ENCODE peak calls at places on chromosomes 6 and 20, in six cellular contexts. C, G, H, O, I and F are unnamed samples.

GRCh38 chr6:27375613-27376079 is 12.9 kb upstream of the ZNF391 start:
- DNase-seq in C (no peak), G (no peak), H (no peak), O (peak; percentile 9), I (no peak), F (no peak)

GRCh38 chr20:19806806-19807691 is 49.0 kb downstream of the RIN2 start:
- DNase-seq in C (no peak), G (no peak), H (no peak), O (peak; percentile 72), I (peak; percentile 44), F (no peak)

GRCh38 chr6:169450097-169450496 is 196.5 kb upstream of the THBS2 start:
- DNase-seq in C (no peak), G (no peak), H (no peak), O (no peak), I (no peak), F (no peak)

GRCh38 chr6:151240861-151241642 is 1.3 kb downstream of the AKAP12 start:
- DNase-seq in C (peak; percentile 4), G (no peak), H (peak; percentile 38), O (peak; percentile 81), I (peak; percentile 68), F (no peak)

GRCh38 chr6:98764378-98764911 is 69.9 kb upstream of the POU3F2 start:
- DNase-seq in C (no peak), G (no peak), H (no peak), O (peak; percentile 0), I (no peak), F (no peak)

GRCh38 chr6:44054635-44055559 is 72.4 kb downstream of the MRPL14 start:
- DNase-seq in C (peak; percentile 76), G (no peak), H (no peak), O (no peak), I (peak; percentile 89), F (no peak)

GRCh38 chr6:170026272-170027110 is 264.4 kb downstream of the DLL1 start:
- DNase-seq in C (no peak), G (no peak), H (no peak), O (no peak), I (no peak), F (no peak)

GRCh38 chr20:45311589-45312211 is 3.6 kb upstream of the MATN4 start:
- DNase-seq in C (no peak), G (peak; percentile 42), H (peak; percentile 61), O (peak; percentile 60), I (peak; percentile 35), F (no peak)

GRCh38 chr6:32139590-32139989 is 9.5 kb upstream of the FKBPL start:
- DNase-seq in C (no peak), G (no peak), H (no peak), O (no peak), I (no peak), F (no peak)

GRCh38 chr6:149078383-149078782 is 239.1 kb upstream of the TAB2 start:
- DNase-seq in C (no peak), G (no peak), H (no peak), O (no peak), I (no peak), F (no peak)

GRCh38 chr20:47970282-47970903 is 185.1 kb upstream of the SULF2 start:
- DNase-seq in C (no peak), G (no peak), H (no peak), O (no peak), I (no peak), F (no peak)

GRCh38 chr6:169169941-169170582 is 83.6 kb downstream of the THBS2 start:
- DNase-seq in C (no peak), G (no peak), H (no peak), O (no peak), I (no peak), F (no peak)

GRCh38 chr20:13690948-13691347 is 52.2 kb upstream of the TASP1 start:
- DNase-seq in C (no peak), G (no peak), H (no peak), O (no peak), I (no peak), F (no peak)

GRCh38 chr20:62804021-62804631 is 509 bp upstream of the OGFR start:
- DNase-seq in C (no peak), G (peak; percentile 47), H (no peak), O (no peak), I (no peak), F (no peak)
- TF ChIP-seq CTCF in C (peak; percentile 4), G (peak; percentile 25), H (no peak), O (no peak), I (peak; percentile 10), F (no peak)

DNA sequence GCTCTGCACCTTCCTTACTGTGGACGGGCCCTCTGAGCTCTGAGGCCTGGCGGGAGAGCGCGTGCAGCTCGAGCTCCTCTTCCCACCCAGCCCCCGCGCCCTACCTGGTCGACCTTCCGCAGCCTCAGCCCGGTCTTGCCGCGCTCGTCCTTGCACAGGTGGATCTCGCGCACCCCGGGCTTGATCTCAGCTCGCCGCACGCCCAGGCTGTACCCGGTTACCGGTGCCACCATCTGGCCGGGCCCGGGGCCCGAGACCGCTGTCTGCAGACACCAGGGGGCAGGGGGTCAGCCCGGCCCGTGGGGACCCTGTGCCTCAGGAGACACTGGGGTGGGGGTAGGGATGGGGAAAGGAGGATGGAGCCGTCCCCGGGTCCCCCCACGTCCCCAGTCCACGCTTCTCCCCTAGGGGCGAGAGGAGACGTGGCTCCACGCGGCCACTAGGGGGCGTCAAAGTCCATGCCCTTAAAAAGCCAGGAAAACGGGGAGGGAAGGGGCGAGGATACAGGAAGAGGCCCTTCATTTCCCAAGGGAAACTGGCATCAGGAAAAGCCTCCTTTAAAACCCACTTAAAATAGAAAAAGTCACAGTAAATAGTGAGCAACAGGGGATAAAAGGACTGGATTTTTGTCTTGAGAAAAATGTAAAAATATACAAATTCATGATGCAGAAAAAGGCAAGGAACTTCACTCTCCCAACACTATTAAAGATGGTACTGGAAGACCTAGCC is 15.5 kb downstream of the SDCBP2 start:
- DNase-seq in C (no peak), G (peak; percentile 54), H (peak; percentile 79), O (peak; percentile 90), I (peak; percentile 73), F (no peak)
- H3K4me3 ChIP-seq in C (peak overlapping the region; percentile 16), G (no peak overlapping the region), H (peak overlapping the region; percentile 16), O (peak overlapping the region; percentile 44), I (peak overlapping the region; percentile 50), F (peak overlapping the region; percentile 46)

DNA sequence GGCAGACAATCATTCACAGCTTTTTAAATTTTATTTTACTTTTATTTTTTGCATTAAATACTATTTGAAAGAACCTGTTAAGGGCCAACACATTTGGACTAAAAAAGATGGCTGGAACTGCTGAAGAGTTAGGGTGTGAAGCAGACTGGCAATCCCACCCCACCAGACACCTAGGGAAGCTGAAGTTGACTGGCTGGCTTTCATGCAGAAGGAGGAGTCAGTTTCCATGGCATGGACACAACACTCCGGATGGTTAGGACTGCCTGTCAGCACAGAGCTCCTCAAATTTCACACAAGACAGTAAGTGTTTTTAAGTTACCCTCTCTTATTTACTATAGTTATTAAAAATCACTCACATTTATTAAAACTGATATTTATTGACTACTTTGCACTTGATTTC is at the start of gene ANKRD66:
- DNase-seq in C (no peak), G (no peak), H (no peak), O (no peak), I (no peak), F (no peak)
- TF ChIP-seq CTCF in C (no peak), G (no peak), H (no peak), O (no peak), I (no peak), F (no peak)

GRCh38 chr6:12289655-12290489 is at the start of gene EDN1:
- DNase-seq in C (no peak), G (peak; percentile 29), H (peak; percentile 72), O (peak; percentile 93), I (peak; percentile 78), F (peak; percentile 44)

GRCh38 chr6:12288844-12289654 is 1.1 kb upstream of the EDN1 start:
- DNase-seq in C (no peak), G (peak; percentile 31), H (no peak), O (peak; percentile 81), I (peak; percentile 68), F (peak; percentile 32)

GRCh38 chr6:12286381-12287132 is 3.6 kb upstream of the EDN1 start:
- DNase-seq in C (no peak), G (no peak), H (no peak), O (peak; percentile 45), I (peak; percentile 88), F (no peak)

GRCh38 chr6:12290490-12290820 is 294 bp downstream of the EDN1 start:
- DNase-seq in C (no peak), G (no peak), H (no peak), O (no peak), I (no peak), F (peak; percentile 19)

GRCh38 chr6:12288211-12288618 is 1.9 kb upstream of the EDN1 start:
- DNase-seq in C (no peak), G (no peak), H (no peak), O (no peak), I (no peak), F (no peak)
- H3K4me3 ChIP-seq in C (no peak overlapping the region), G (no peak overlapping the region), H (no peak overlapping the region), O (no peak overlapping the region), I (no peak overlapping the region), F (no peak overlapping the region)

DNA sequence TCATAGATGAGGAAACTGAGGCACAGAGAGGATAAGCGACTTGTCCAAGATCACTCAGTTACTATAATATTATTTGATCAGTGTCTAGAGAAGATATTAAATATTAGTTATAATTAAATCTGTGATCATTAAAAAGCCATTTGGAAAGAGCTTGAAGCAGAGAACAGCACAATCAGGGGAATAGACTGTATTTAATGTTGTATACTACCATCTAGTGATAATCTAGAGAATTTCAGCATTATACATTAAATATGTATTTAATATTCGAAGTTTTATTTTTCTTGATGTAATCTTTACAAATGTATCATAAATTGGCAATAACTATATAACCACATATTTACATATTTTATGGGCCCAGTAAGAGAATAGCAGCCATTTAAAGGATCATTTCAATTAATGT is 20.2 kb upstream of the MTCL3 start:
- DNase-seq in C (no peak), G (no peak), H (no peak), O (peak; percentile 60), I (peak; percentile 39), F (no peak)
- TF ChIP-seq CTCF in C (no peak), G (peak; percentile 69), H (no peak), O (peak; percentile 33), I (peak; percentile 50), F (no peak)